ENCODE peak calls at places on chromosomes 13 and 19, in four cellular contexts. A, X, B and P are unnamed samples.

GRCh38 chr13:101915333-101915732 is 462.9 kb downstream of the ITGBL1 start:
- DNase-seq in A (peak), X (no peak), B (no peak), P (no peak)

GRCh38 chr13:51380269-51380668 is 40.8 kb downstream of the SERPINE3 start:
- DNase-seq in B (no peak), A (no peak), X (no peak), P (no peak)

GRCh38 chr13:25203256-25203794 is 31.2 kb upstream of the AMER2 start:
- DNase-seq in B (no peak), X (no peak), A (no peak), P (no peak)

GRCh38 chr13:69524459-69525155 is 583.0 kb upstream of the ATXN8OS start:
- DNase-seq in X (no peak), A (no peak), B (no peak), P (no peak)

GRCh38 chr19:21604351-21604926 is 99.0 kb downstream of the ZNF429 start:
- DNase-seq in A (peak), B (no peak), X (no peak), P (no peak)

GRCh38 chr13:31538067-31539042 is 201.0 kb upstream of the RXFP2 start:
- DNase-seq in A (peak), X (no peak), B (no peak), P (no peak)

GRCh38 chr13:30113531-30113930 is 193.8 kb downstream of the KATNAL1 start:
- DNase-seq in A (no peak), B (no peak), X (no peak), P (no peak)

GRCh38 chr13:112457485-112457884 is 81.3 kb downstream of the SPACA7 start:
- DNase-seq in X (no peak), B (peak), A (no peak), P (no peak)

GRCh38 chr19:36013280-36014028 is 559 bp downstream of the ALKBH6 start:
- DNase-seq in B (no peak), A (no peak), X (no peak), P (no peak)

GRCh38 chr19:32868206-32868950 is 1.2 kb downstream of the SLC7A9 start:
- DNase-seq in X (no peak), A (no peak), B (peak), P (no peak)

GRCh38 chr13:27956576-27957300 is 12.4 kb downstream of the CDX2 start:
- DNase-seq in B (no peak), A (no peak), X (no peak), P (no peak)

GRCh38 chr19:18430417-18431144 is 7.4 kb downstream of the ISYNA1 start:
- DNase-seq in B (no peak), A (no peak), X (no peak), P (no peak)

GRCh38 chr19:18429717-18430416 is 8.1 kb downstream of the ISYNA1 start:
- DNase-seq in B (no peak), A (no peak), X (no peak), P (no peak)

GRCh38 chr19:18428173-18428836 is 9.1 kb downstream of the SSBP4 start:
- DNase-seq in X (no peak), A (no peak), B (no peak), P (peak)

GRCh38 chr19:18427752-18428131 is 8.5 kb downstream of the SSBP4 start:
- DNase-seq in A (no peak), X (no peak), B (no peak), P (peak)

GRCh38 chr19:18428837-18429674 is 8.9 kb downstream of the ISYNA1 start:
- DNase-seq in B (peak), A (peak), X (peak), P (peak)
- TF ChIP-seq CTCF in B (no peak), A (no peak), X (no peak), P (no peak)

DNA sequence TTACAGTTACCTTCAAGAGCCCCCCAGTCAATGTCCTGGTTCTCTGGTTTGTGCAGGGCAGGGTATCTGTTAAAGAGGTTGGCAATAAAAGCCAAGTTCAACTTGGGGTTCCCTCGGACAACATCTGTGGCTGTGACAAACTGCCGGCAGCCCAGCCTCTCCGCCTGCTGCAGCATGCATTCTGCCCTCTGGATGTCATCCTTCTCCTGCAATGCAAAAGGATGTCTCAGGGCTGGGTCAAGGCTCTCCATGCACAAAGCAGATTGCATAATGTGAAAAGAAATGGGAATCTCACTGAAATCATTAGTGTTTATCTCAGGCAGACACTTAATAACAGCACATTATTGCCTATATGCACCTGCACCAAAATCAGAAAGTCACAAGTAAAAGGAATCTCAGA is 35.1 kb downstream of the LCP1 start:
- DNase-seq in B (no peak), A (peak), X (no peak), P (peak)
- TF ChIP-seq CTCF in B (peak), A (peak), X (no peak), P (no peak)

GRCh38 chr13:76048126-76048525 is 412.0 kb downstream of the LMO7 start:
- DNase-seq in A (no peak), B (no peak), X (no peak), P (no peak)

GRCh38 chr13:76049397-76049746 is 413.2 kb downstream of the LMO7 start:
- DNase-seq in X (no peak), A (no peak), B (no peak), P (no peak)

GRCh38 chr13:76048675-76049396 is 412.7 kb downstream of the LMO7 start:
- DNase-seq in X (no peak), A (no peak), B (no peak), P (no peak)

DNA sequence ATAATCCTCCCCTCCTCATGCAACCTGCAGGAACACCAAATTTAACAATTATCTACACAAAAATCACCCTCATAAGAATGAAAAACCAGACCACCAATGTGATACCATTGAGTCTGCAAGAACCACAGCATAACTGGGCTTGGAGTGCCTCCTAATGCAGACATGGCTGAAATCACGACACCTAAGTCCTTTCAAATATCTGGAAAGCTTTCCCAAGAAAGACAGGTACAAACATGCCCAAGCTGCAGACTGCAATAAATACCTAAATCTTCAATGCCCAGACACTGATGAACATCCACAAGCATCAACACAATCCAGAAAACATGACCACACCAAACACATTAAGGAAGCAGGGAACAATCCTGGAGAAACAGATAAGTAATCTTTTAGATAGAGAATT is 417.1 kb downstream of the LMO7 start:
- DNase-seq in X (no peak), B (no peak), A (no peak), P (no peak)
- TF ChIP-seq CTCF in X (no peak), B (no peak), A (no peak), P (no peak)

GRCh38 chr19:3275583-3276340 is 51.3 kb downstream of the CELF5 start:
- DNase-seq in B (peak), X (peak), A (peak), P (peak)
- TF ChIP-seq CTCF in B (peak), X (peak), A (peak), P (peak)

DNA sequence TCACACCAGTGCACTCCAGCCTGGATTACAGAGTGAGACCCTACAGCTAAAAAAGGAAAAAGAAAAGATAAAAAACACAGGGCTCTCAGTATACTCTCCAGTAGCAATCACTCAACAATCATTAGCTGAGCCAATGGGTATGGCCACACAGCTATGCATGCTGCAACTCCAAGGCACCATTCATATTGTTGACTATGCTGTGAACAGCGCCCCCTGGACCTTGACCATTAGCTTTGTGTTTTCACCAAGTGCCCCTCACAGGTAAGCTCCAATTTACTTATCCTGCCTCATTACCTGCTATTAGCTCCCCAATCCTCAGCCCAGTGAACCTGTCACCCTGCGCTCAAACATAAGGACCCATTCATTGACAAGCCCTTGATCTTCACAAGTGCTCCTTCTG is 35.8 kb downstream of the ZIC5 start:
- DNase-seq in X (no peak), B (no peak), A (no peak), P (no peak)
- TF ChIP-seq CTCF in X (no peak), B (no peak), A (peak), P (no peak)